ENCODE peak calls at places on chromosomes 3 and 15, in six cellular contexts. V is K562, E is heart right ventricle, B is breast epithelium, J is uterus, A is fibroblast of lung. I is an unnamed sample.

GRCh38 chr3:38027466-38028465 is 1.7 kb downstream of the PLCD1 start:
- DNase-seq in A (no peak), V (no peak), B (no peak), E (no peak), J (no peak), I (no peak)

GRCh38 chr3:104715972-104716371 is 650.7 kb upstream of the ALCAM start:
- DNase-seq in E (no peak), B (no peak), J (no peak), V (no peak), A (no peak), I (no peak)

GRCh38 chr15:25090073-25090733 is 135.4 kb downstream of the SNRPN start:
- DNase-seq in B (no peak), A (no peak), V (no peak), E (no peak), J (no peak), I (no peak)

GRCh38 chr3:38002291-38002876 is 11.8 kb downstream of the VILL start:
- DNase-seq in V (no peak), B (no peak), A (no peak), E (no peak), J (no peak), I (peak; percentile 66)

GRCh38 chr15:99574502-99574901 is 8.7 kb downstream of the MEF2A start:
- DNase-seq in E (no peak), A (no peak), V (peak; percentile 20), J (no peak), B (no peak), I (no peak)

GRCh38 chr15:65954289-65954741 is 85.0 kb downstream of the RAB11A start:
- DNase-seq in V (no peak), B (peak; percentile 20), A (no peak), J (no peak), E (no peak), I (no peak)

GRCh38 chr3:140292684-140293083 is 357.7 kb downstream of the CLSTN2 start:
- DNase-seq in J (peak; percentile 57), V (no peak), A (no peak), E (peak; percentile 63), B (no peak), I (no peak)

GRCh38 chr15:62912808-62913207 is 129.7 kb upstream of the TPM1 start:
- DNase-seq in E (no peak), V (no peak), A (no peak), B (no peak), J (no peak), I (no peak)

GRCh38 chr3:143975549-143976152 is 4.0 kb downstream of the DIPK2A start:
- DNase-seq in A (peak; percentile 89), V (peak; percentile 66), E (no peak), B (no peak), J (no peak), I (no peak)

GRCh38 chr15:98941595-98942255 is 65.9 kb downstream of the PGPEP1L start:
- DNase-seq in V (no peak), J (no peak), A (no peak), B (no peak), E (no peak), I (no peak)

GRCh38 chr3:67526246-67526645 is 128.2 kb downstream of the SUCLG2 start:
- DNase-seq in V (no peak), E (no peak), B (no peak), A (peak; percentile 89), J (no peak), I (no peak)

DNA sequence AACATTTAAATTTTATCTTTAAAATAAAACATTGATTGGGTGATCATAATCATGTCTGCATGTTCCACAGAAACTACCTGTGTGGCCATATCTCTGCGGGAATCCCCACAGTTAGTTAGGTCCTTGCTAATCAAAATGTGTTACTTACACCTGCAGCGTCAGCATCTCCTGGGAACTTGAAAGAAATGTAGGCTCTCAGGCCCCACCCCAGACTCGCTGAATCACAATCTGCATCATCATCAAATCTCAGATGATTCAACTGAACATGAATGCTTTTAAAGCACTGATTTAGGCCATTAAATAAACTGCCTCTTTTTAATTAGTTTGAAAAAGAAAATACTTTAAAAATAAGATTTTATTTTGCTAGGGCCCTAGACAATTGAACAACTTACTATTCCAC is 577.8 kb downstream of the PYDC2 start:
- DNase-seq in V (no peak), B (no peak), E (no peak), J (no peak), A (no peak), I (no peak)
- TF ChIP-seq CTCF in V (no peak), B (no peak), E (no peak), J (no peak), A (no peak), I (no peak)

GRCh38 chr15:79101866-79102581 is 11.4 kb upstream of the RASGRF1 start:
- DNase-seq in J (no peak), E (no peak), B (no peak), A (no peak), V (peak; percentile 41), I (no peak)
- TF ChIP-seq CTCF in J (no peak), E (no peak), B (no peak), A (no peak), V (peak; percentile 43), I (no peak)

GRCh38 chr15:36161108-36161507 is 418.3 kb upstream of the CDIN1 start:
- DNase-seq in E (no peak), V (no peak), A (no peak), J (no peak), B (no peak), I (no peak)
- TF ChIP-seq CTCF in E (no peak), V (no peak), A (no peak), J (no peak), B (no peak), I (no peak)

DNA sequence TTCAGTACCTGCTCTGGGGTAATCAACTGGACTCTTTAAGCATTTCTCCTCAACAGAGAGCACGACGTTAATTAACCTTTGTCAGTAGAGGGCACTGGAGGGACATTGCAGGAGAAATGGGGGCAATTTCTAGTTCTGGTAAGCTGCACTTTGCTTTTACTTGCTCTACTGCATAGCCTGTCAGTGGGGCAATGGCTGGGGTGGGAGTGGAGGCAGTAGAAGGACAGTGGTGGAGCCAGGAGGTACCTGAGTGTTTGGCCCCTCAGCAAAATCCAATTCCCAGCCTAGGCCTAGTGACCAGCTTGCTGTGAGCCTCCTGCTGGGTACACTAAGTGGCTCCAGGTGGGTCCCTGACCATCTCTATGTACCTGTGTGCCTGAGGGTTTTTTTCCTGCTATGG is 18.3 kb upstream of the MED12L start:
- DNase-seq in V (peak; percentile 24), J (no peak), B (no peak), A (peak; percentile 6), E (no peak), I (no peak)
- TF ChIP-seq CTCF in V (peak; percentile 35), J (no peak), B (no peak), A (no peak), E (no peak), I (no peak)

GRCh38 chr3:32684800-32685603 is at the start of gene CNOT10:
- DNase-seq in B (peak; percentile 89), V (peak; percentile 98), J (peak; percentile 93), A (peak; percentile 89), E (peak; percentile 95), I (peak; percentile 99)
- TF ChIP-seq CTCF in B (peak; percentile 42), V (peak; percentile 28), J (peak; percentile 45), A (no peak), E (peak; percentile 8), I (peak; percentile 62)

DNA sequence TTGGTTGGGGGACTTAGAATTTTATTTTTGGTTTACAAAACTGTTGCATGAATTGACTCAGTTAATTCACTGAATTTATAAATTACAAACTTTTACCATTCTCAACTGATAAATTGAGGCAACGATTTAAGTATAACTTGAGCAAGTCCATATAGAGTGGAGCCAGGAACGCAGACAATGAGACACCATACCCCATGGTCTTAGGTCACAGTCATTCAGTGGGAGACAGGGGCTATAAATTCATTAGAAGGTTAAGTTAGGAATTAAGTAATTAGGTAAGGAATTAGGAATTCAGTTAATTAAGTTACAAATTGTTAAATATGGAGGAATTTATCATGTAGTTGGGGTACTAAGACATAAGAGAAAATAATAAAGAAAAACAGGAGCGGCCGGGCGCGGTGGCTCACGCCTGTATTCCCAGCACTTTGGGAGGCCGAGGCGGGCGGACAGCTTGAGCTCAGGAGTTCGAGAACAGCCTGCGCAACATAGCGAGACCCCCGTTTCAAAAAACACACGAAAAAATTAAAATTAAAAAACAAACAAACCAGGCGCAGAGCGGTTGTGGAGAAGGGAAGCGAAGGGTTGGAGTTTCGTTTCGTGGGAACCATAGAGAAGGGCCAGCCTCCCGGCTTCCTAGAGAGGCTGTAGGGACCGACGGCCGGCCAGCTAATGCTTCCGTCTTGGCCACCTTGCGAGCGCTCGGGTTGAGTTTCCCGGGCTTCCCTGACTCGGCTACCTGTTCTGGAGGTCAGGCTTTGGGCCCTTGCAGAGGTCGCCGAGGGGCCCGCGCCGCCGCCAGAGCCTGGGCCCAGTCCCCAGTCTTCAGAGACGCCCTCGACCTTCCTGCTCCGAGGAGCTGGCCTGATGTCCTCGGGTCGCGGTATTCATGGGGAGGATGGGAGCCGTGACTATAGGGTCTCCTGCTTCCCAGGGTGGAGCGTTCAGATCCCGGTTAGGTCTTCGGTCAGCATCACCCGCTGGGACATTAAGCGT is at the start of gene ZNF619:
- DNase-seq in A (peak; percentile 83), V (peak; percentile 86), E (peak; percentile 76), J (peak; percentile 71), B (peak; percentile 53), I (no peak)
- TF ChIP-seq CTCF in A (no peak), V (no peak), E (no peak), J (no peak), B (no peak), I (no peak)

GRCh38 chr3:108469126-108469525 is 41.3 kb downstream of the MYH15 start:
- DNase-seq in B (no peak), V (no peak), A (no peak), J (no peak), E (no peak), I (no peak)
- TF ChIP-seq CTCF in B (no peak), V (no peak), A (no peak), J (no peak), E (no peak), I (no peak)

I was measured in chondrocyte.